ENCODE peak calls at places on chromosome 2, in seven cellular contexts. V, D, X, R, W, N and B are unnamed samples.

GRCh38 chr2:69773201-69773600 is 31.3 kb downstream of the ANXA4 start:
- DNase-seq in N (no peak), D (peak; percentile 31), X (no peak), W (no peak), V (no peak), R (no peak), B (no peak)

GRCh38 chr2:158134655-158135054 is 33.0 kb downstream of the UPP2 start:
- DNase-seq in N (no peak), X (peak; percentile 31), R (no peak), V (no peak), W (no peak), D (no peak), B (no peak)

GRCh38 chr2:197576631-197577030 is 60.8 kb downstream of the MOB4 start:
- DNase-seq in W (no peak), D (no peak), N (peak; percentile 25), R (no peak), V (no peak), X (peak; percentile 26), B (no peak)

GRCh38 chr2:224209927-224210326 is 170.8 kb upstream of the SERPINE2 start:
- DNase-seq in D (no peak), R (no peak), W (no peak), X (no peak), V (no peak), N (no peak), B (no peak)

GRCh38 chr2:125405816-125406215 is 1250.1 kb upstream of the GYPC start:
- DNase-seq in N (peak; percentile 12), W (no peak), R (no peak), D (no peak), X (no peak), V (no peak), B (no peak)

GRCh38 chr2:43144265-43144664 is 82.1 kb downstream of the ZFP36L2 start:
- DNase-seq in X (no peak), W (no peak), D (no peak), R (no peak), N (no peak), V (no peak), B (no peak)

GRCh38 chr2:154568413-154568812 is 130.1 kb upstream of the KCNJ3 start:
- DNase-seq in R (no peak), N (no peak), D (no peak), W (no peak), X (no peak), V (no peak), B (no peak)

GRCh38 chr2:136281281-136282117 is 163.6 kb upstream of the CXCR4 start:
- DNase-seq in V (no peak), R (no peak), W (no peak), N (no peak), X (no peak), D (no peak), B (no peak)

GRCh38 chr2:8821276-8822217 is 15.9 kb downstream of the KIDINS220 start:
- DNase-seq in X (peak; percentile 50), V (no peak), R (no peak), N (no peak), W (no peak), D (peak; percentile 57), B (peak; percentile 36)

GRCh38 chr2:157420771-157421323 is 23.0 kb downstream of the CYTIP start:
- DNase-seq in W (no peak), V (no peak), D (no peak), N (no peak), R (no peak), X (no peak), B (no peak)

GRCh38 chr2:175935289-175936181 is 66.5 kb downstream of the LNPK start:
- DNase-seq in N (no peak), D (no peak), X (no peak), W (no peak), V (no peak), R (no peak), B (no peak)

GRCh38 chr2:9108210-9108967 is 98.2 kb upstream of the ASAP2 start:
- DNase-seq in D (no peak), W (no peak), X (no peak), R (peak; percentile 15), V (no peak), N (no peak), B (no peak)

GRCh38 chr2:208101716-208102631 is 22.4 kb downstream of the CRYGD start:
- DNase-seq in D (no peak), R (peak; percentile 4), V (no peak), W (no peak), N (peak; percentile 7), X (peak; percentile 57), B (peak; percentile 39)